ENCODE peak calls at places on chromosome 22, in eight cellular contexts. Z is CD8-positive, alpha-beta memory T cell; T is NCI-H774; M is GM12891; J is activated naive CD4-positive, alpha-beta T cell; Y is CD4-positive, alpha-beta T cell; N is posterior cingulate gyrus; S is Calu3. V is an unnamed sample.

GRCh38 chr22:17972385-17973181 is 51.8 kb downstream of the MICAL3 start:
- DNase-seq in Z (no peak), T (no peak), M (no peak), J (no peak), Y (no peak), N (no peak), S (no peak), V (no peak)

GRCh38 chr22:42856865-42857704 is at the start of gene ARFGAP3:
- DNase-seq in Z (peak; percentile 96), T (peak; percentile 69), M (peak; percentile 97), J (peak; percentile 95), Y (peak; percentile 97), N (peak; percentile 97), S (peak; percentile 98), V (peak; percentile 89)

GRCh38 chr22:39431821-39432251 is 25.0 kb upstream of the MGAT3 start:
- DNase-seq in Z (no peak), T (no peak), M (no peak), J (no peak), Y (no peak), N (no peak), S (no peak), V (no peak)

GRCh38 chr22:31734512-31734911 is 15.4 kb downstream of the PRR14L start:
- DNase-seq in Z (no peak), T (no peak), M (no peak), J (no peak), Y (no peak), N (no peak), S (no peak), V (no peak)

GRCh38 chr22:50183141-50183971 is 2.4 kb upstream of the TRABD start:
- DNase-seq in Z (no peak), T (no peak), M (no peak), J (no peak), Y (no peak), N (no peak), S (no peak), V (no peak)

GRCh38 chr22:26608129-26608528 is 9.7 kb downstream of the CRYBB1 start:
- DNase-seq in Z (no peak), T (no peak), M (no peak), J (no peak), Y (no peak), N (no peak), S (no peak), V (no peak)

GRCh38 chr22:34950480-34950879 is 115.5 kb upstream of the ISX start:
- DNase-seq in Z (no peak), T (no peak), M (no peak), J (no peak), Y (no peak), N (no peak), S (no peak), V (no peak)

GRCh38 chr22:42688914-42689275 is 31.8 kb downstream of the A4GALT start:
- DNase-seq in Z (no peak), T (no peak), M (no peak), J (no peak), Y (no peak), N (no peak), S (peak; percentile 43), V (peak; percentile 86)